ENCODE peak calls at places on chromosomes 11 and 22, in five cellular contexts. A is AG09309, G is fibroblast of pulmonary artery, R is foreskin fibroblast, C is AG09319. H is an unnamed sample.

GRCh38 chr11:1497600-1497999 is 11.0 kb upstream of the MOB2 start:
- DNase-seq in A (no peak), G (no peak), R (no peak), C (no peak), H (no peak)

GRCh38 chr11:29844701-29845379 is 172.0 kb downstream of the KCNA4 start:
- DNase-seq in A (no peak), G (no peak), R (no peak), C (no peak), H (no peak)

GRCh38 chr11:2482745-2483144 is 37.9 kb downstream of the KCNQ1 start:
- DNase-seq in A (no peak), G (no peak), R (no peak), C (no peak), H (no peak)

GRCh38 chr11:35098850-35099249 is 40.1 kb upstream of the CD44 start:
- DNase-seq in A (no peak), G (no peak), R (no peak), C (no peak), H (no peak)

GRCh38 chr11:9263840-9264380 is 1.2 kb downstream of the DENND5A start:
- DNase-seq in A (no peak), G (no peak), R (no peak), C (no peak), H (peak; percentile 90)

GRCh38 chr22:45548991-45549736 is 46.5 kb downstream of the FBLN1 start:
- DNase-seq in A (peak; percentile 49), G (peak; percentile 78), R (peak; percentile 95), C (peak; percentile 79), H (no peak)

GRCh38 chr22:46909237-46910030 is 147.0 kb downstream of the TBC1D22A start:
- DNase-seq in A (no peak), G (no peak), R (no peak), C (no peak), H (no peak)

GRCh38 chr22:26535499-26535898 is 23.2 kb upstream of the TFIP11 start:
- DNase-seq in A (no peak), G (no peak), R (no peak), C (no peak), H (no peak)

GRCh38 chr22:48957311-48957986 is 870.2 kb downstream of the BRD1 start:
- DNase-seq in A (no peak), G (no peak), R (no peak), C (no peak), H (no peak)

GRCh38 chr22:46022881-46023512 is 46.0 kb upstream of the WNT7B start:
- DNase-seq in A (no peak), G (no peak), R (no peak), C (no peak), H (no peak)

GRCh38 chr11:2891901-2892214 is 6.3 kb upstream of the CDKN1C start:
- DNase-seq in A (no peak), G (no peak), R (no peak), C (no peak), H (no peak)

GRCh38 chr11:25769287-25769686 is 562.6 kb upstream of the ANO3 start:
- DNase-seq in A (no peak), G (peak; percentile 16), R (no peak), C (no peak), H (no peak)

GRCh38 chr11:79165908-79166307 is 274.9 kb downstream of the TENM4 start:
- DNase-seq in A (no peak), G (no peak), R (no peak), C (no peak), H (no peak)

GRCh38 chr11:94768602-94769511 is 701 bp downstream of the AMOTL1 start:
- DNase-seq in A (no peak), G (peak; percentile 33), R (no peak), C (no peak), H (peak; percentile 51)

GRCh38 chr11:20937826-20938225 is 268.4 kb downstream of the NELL1 start:
- DNase-seq in A (no peak), G (no peak), R (no peak), C (no peak), H (no peak)

GRCh38 chr11:106670069-106670468 is 348.2 kb downstream of the GUCY1A2 start:
- DNase-seq in A (no peak), G (no peak), R (no peak), C (no peak), H (no peak)

GRCh38 chr11:99739464-99740089 is 718.8 kb downstream of the CNTN5 start:
- DNase-seq in A (no peak), G (peak; percentile 72), R (no peak), C (no peak), H (peak; percentile 18)

GRCh38 chr11:126039485-126040271 is 23.0 kb downstream of the CDON start:
- DNase-seq in A (no peak), G (no peak), R (no peak), C (no peak), H (no peak)

GRCh38 chr22:30327864-30328345 is 1.2 kb upstream of the TBC1D10A start:
- DNase-seq in A (no peak), G (no peak), R (no peak), C (no peak), H (no peak)

GRCh38 chr11:13465909-13466371 is 2.9 kb upstream of the BTBD10 start:
- DNase-seq in A (no peak), G (peak; percentile 71), R (peak; percentile 18), C (no peak), H (peak; percentile 39)

GRCh38 chr11:85627332-85627997 is at the start of gene DLG2:
- DNase-seq in A (no peak), G (peak; percentile 39), R (peak; percentile 63), C (no peak), H (peak; percentile 6)

GRCh38 chr11:117479372-117479771 is 151.7 kb downstream of the CEP164 start:
- DNase-seq in A (no peak), G (no peak), R (no peak), C (no peak), H (peak; percentile 50)

GRCh38 chr11:80502511-80502910 is 1061.7 kb upstream of the TENM4 start:
- DNase-seq in A (no peak), G (no peak), R (no peak), C (no peak), H (no peak)

GRCh38 chr22:44383071-44383575 is 70.4 kb upstream of the SHISAL1 start:
- DNase-seq in A (no peak), G (no peak), R (no peak), C (no peak), H (no peak)

DNA sequence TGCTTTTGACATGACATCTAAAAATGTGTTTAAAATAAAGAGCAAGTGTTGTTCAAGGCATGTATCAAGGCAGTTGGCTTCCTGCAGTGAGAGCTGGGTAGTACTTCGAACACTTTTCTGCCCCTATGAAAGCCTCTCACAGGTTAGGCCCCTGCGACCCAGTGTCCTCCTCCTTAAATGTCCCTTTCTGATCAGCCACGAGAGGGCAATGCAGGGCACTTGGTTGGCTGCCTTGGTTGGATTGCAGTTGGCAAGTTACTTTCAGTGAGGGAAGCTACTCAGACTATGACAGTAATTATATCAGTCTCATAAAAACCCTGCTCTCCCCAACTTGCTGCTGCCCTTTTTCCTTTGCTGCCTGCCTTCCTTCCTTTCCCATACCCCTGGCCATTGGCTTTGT is 743.8 kb downstream of the NTM start:
- DNase-seq in A (no peak), G (peak; percentile 32), R (no peak), C (no peak), H (peak; percentile 17)
- TF ChIP-seq CTCF in A (peak; percentile 41), G (peak; percentile 39), R (peak; percentile 15), C (peak; percentile 42), H (no peak)

GRCh38 chr11:110335358-110335757 is 38.9 kb upstream of the RDX start:
- DNase-seq in A (no peak), G (no peak), R (no peak), C (no peak), H (no peak)

GRCh38 chr11:110338684-110339083 is 42.3 kb upstream of the RDX start:
- DNase-seq in A (no peak), G (no peak), R (no peak), C (no peak), H (no peak)

GRCh38 chr11:110339456-110339855 is 43.0 kb upstream of the RDX start:
- DNase-seq in A (no peak), G (no peak), R (no peak), C (no peak), H (no peak)

GRCh38 chr11:110336054-110336453 is 39.6 kb upstream of the RDX start:
- DNase-seq in A (no peak), G (no peak), R (no peak), C (no peak), H (no peak)

DNA sequence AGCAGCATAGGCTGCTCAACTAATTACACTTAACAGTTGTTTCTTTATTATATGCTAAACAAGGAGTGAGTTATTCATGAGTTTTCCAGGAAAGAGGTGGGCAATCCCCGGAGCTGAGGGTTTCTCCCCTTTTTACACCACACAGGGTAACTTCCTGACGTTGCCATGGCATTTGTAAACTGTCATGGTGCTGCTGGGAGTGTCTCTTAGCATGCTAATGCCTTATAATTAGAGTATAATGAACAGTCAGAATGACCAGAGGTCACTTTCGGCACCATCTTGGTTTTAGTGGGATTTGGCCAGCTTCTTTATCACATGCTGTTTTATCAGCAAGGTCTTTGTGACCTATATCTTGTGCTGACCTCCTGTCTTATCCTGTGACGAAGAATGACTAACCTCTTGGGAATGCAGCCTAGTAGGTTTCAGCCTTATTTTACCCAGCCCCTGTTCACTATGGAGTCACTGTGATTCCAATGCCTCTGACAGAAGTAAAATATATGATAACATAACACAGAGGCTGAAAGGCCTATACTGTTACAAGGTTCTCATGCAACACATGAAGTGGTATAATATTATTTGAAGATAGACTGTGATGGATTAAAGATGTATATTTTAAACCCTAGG is 41.3 kb upstream of the RDX start:
- DNase-seq in A (no peak), G (peak; percentile 40), R (no peak), C (no peak), H (no peak)
- TF ChIP-seq CTCF in A (no peak), G (no peak), R (no peak), C (no peak), H (no peak)

DNA sequence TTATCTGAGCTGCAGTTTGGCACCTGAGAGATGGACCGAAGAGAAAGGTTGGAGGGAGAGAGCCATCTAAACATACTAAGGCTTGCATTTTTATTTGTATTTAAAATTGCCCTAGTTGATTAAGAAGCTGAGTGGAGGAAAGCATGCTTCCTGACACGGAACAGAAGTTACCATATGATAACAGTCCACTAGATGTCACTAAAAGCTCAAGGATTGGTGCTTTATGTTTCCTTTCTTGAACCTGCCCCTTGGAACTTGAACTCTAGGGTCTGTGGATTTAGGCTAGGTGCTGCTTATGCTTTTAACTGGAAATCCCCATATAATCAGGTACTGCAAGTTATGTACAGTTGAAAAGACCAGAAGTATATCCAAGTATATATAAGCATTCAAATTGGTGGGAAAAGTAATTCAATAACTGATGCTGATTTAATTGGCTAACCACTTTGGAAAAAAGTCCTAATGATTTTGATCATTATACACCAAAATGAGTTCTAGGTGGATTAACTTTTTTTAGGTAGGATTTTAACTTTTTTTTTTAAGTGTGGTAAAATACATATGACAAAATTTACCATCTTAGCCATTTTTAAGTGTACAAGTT is 9.5 kb downstream of the RBMXL2 start:
- DNase-seq in A (peak; percentile 11), G (peak; percentile 72), R (peak; percentile 20), C (no peak), H (peak; percentile 77)
- TF ChIP-seq CTCF in A (peak; percentile 62), G (peak; percentile 69), R (peak; percentile 48), C (peak; percentile 63), H (peak; percentile 21)

DNA sequence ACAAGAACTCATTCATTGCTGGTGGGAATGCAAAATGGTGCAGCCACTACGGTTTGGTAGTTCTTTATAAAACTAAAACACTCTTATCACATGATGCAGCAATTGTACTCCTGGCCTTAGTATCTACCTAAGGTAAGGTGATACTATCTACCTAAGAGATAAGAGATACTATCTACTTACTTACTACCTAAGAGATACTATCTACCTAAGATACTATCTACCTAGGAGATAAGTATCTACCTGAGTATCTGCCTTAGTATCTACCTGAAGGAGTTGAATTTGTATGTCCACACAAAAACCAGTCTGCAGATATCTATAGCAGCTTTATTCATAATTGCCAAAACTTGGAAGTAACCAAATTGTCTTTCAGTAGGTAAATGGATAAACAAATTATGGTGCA is 29.0 kb upstream of the SMCO4 start:
- DNase-seq in A (no peak), G (no peak), R (no peak), C (no peak), H (no peak)
- TF ChIP-seq CTCF in A (no peak), G (no peak), R (no peak), C (no peak), H (no peak)